ENCODE peak calls at places on chromosomes 11 and 22, in nine cellular contexts. One of them, this sample, is unnamed.

GRCh38 chr11:69221086-69221485 is 65.4 kb downstream of the SMIM38 start:
- DNase-seq in breast epithelium: no peak
- DNase-seq in gastrocnemius medialis: no peak
- DNase-seq in tibial nerve: no peak
- DNase-seq in sigmoid colon: peak; percentile 11
- DNase-seq in HCT116: no peak
- DNase-seq in adrenal gland: no peak
- DNase-seq in body of pancreas: peak; percentile 0
- DNase-seq in IMR-90: no peak
- DNase-seq in this sample: no peak

GRCh38 chr11:6321356-6321755 is 1.1 kb upstream of the CAVIN3 start:
- DNase-seq in body of pancreas: no peak
- DNase-seq in IMR-90: no peak
- DNase-seq in adrenal gland: no peak
- DNase-seq in tibial nerve: no peak
- DNase-seq in breast epithelium: no peak
- DNase-seq in HCT116: no peak
- DNase-seq in sigmoid colon: peak; percentile 69
- DNase-seq in gastrocnemius medialis: no peak
- DNase-seq in this sample: no peak

GRCh38 chr22:41352058-41352457 is 29.7 kb upstream of the TEF start:
- DNase-seq in breast epithelium: no peak
- DNase-seq in tibial nerve: no peak
- DNase-seq in HCT116: peak; percentile 6
- DNase-seq in gastrocnemius medialis: no peak
- DNase-seq in IMR-90: peak; percentile 55
- DNase-seq in adrenal gland: no peak
- DNase-seq in sigmoid colon: peak; percentile 65
- DNase-seq in body of pancreas: no peak
- DNase-seq in this sample: no peak

GRCh38 chr11:313787-314547 is at the start of gene IFITM1:
- DNase-seq in breast epithelium: no peak
- DNase-seq in body of pancreas: no peak
- DNase-seq in tibial nerve: peak; percentile 53
- DNase-seq in sigmoid colon: no peak
- DNase-seq in adrenal gland: no peak
- DNase-seq in HCT116: no peak
- DNase-seq in gastrocnemius medialis: no peak
- DNase-seq in IMR-90: peak; percentile 84
- DNase-seq in this sample: peak; percentile 57

GRCh38 chr11:21811572-21811971 is 381.3 kb upstream of the ANO5 start:
- DNase-seq in gastrocnemius medialis: no peak
- DNase-seq in breast epithelium: no peak
- DNase-seq in IMR-90: no peak
- DNase-seq in adrenal gland: no peak
- DNase-seq in HCT116: no peak
- DNase-seq in sigmoid colon: no peak
- DNase-seq in tibial nerve: no peak
- DNase-seq in body of pancreas: no peak
- DNase-seq in this sample: no peak

GRCh38 chr11:105224859-105225258 is 85.3 kb upstream of the CARD18 start:
- DNase-seq in breast epithelium: no peak
- DNase-seq in IMR-90: no peak
- DNase-seq in body of pancreas: no peak
- DNase-seq in adrenal gland: no peak
- DNase-seq in HCT116: no peak
- DNase-seq in sigmoid colon: no peak
- DNase-seq in gastrocnemius medialis: no peak
- DNase-seq in tibial nerve: no peak
- DNase-seq in this sample: no peak

GRCh38 chr11:121652982-121653381 is 200.2 kb upstream of the SORL1-AS1 start:
- DNase-seq in tibial nerve: peak; percentile 62
- DNase-seq in body of pancreas: no peak
- DNase-seq in IMR-90: no peak
- DNase-seq in gastrocnemius medialis: no peak
- DNase-seq in breast epithelium: no peak
- DNase-seq in sigmoid colon: no peak
- DNase-seq in adrenal gland: no peak
- DNase-seq in HCT116: no peak
- DNase-seq in this sample: peak; percentile 10

GRCh38 chr11:124199702-124200101 is 16.6 kb downstream of the OR10D3 start:
- DNase-seq in tibial nerve: no peak
- DNase-seq in gastrocnemius medialis: no peak
- DNase-seq in adrenal gland: no peak
- DNase-seq in HCT116: no peak
- DNase-seq in sigmoid colon: no peak
- DNase-seq in breast epithelium: no peak
- DNase-seq in body of pancreas: no peak
- DNase-seq in IMR-90: peak; percentile 42
- DNase-seq in this sample: no peak

GRCh38 chr11:13440100-13440855 is 22.7 kb downstream of the BTBD10 start:
- DNase-seq in body of pancreas: peak; percentile 56
- DNase-seq in sigmoid colon: no peak
- DNase-seq in breast epithelium: no peak
- DNase-seq in gastrocnemius medialis: no peak
- DNase-seq in IMR-90: peak; percentile 97
- DNase-seq in HCT116: peak; percentile 3
- DNase-seq in tibial nerve: no peak
- DNase-seq in adrenal gland: peak; percentile 51
- DNase-seq in this sample: peak; percentile 96

GRCh38 chr22:50292643-50293440 is 14.6 kb downstream of the PLXNB2 start:
- DNase-seq in body of pancreas: no peak
- DNase-seq in adrenal gland: no peak
- DNase-seq in HCT116: no peak
- DNase-seq in gastrocnemius medialis: no peak
- DNase-seq in sigmoid colon: no peak
- DNase-seq in IMR-90: no peak
- DNase-seq in breast epithelium: no peak
- DNase-seq in tibial nerve: no peak
- DNase-seq in this sample: no peak

GRCh38 chr11:6321961-6322362 is 1.7 kb upstream of the CAVIN3 start:
- DNase-seq in IMR-90: peak; percentile 82
- DNase-seq in sigmoid colon: no peak
- DNase-seq in gastrocnemius medialis: no peak
- DNase-seq in tibial nerve: no peak
- DNase-seq in breast epithelium: no peak
- DNase-seq in body of pancreas: no peak
- DNase-seq in HCT116: peak; percentile 52
- DNase-seq in adrenal gland: no peak
- DNase-seq in this sample: peak; percentile 68

GRCh38 chr11:32153747-32154146 is 62.9 kb downstream of the RCN1 start:
- DNase-seq in adrenal gland: no peak
- DNase-seq in HCT116: no peak
- DNase-seq in tibial nerve: no peak
- DNase-seq in body of pancreas: no peak
- DNase-seq in sigmoid colon: no peak
- DNase-seq in IMR-90: no peak
- DNase-seq in breast epithelium: no peak
- DNase-seq in gastrocnemius medialis: no peak
- DNase-seq in this sample: no peak

GRCh38 chr11:2209370-2209801 is 37.8 kb upstream of the TH start:
- DNase-seq in gastrocnemius medialis: no peak
- DNase-seq in adrenal gland: peak; percentile 14
- DNase-seq in IMR-90: no peak
- DNase-seq in sigmoid colon: peak; percentile 54
- DNase-seq in HCT116: no peak
- DNase-seq in breast epithelium: peak; percentile 48
- DNase-seq in tibial nerve: no peak
- DNase-seq in body of pancreas: no peak
- DNase-seq in this sample: no peak

GRCh38 chr22:47151064-47151463 is 388.6 kb downstream of the TBC1D22A start:
- DNase-seq in body of pancreas: no peak
- DNase-seq in HCT116: no peak
- DNase-seq in sigmoid colon: no peak
- DNase-seq in adrenal gland: no peak
- DNase-seq in gastrocnemius medialis: no peak
- DNase-seq in tibial nerve: no peak
- DNase-seq in IMR-90: no peak
- DNase-seq in breast epithelium: no peak
- DNase-seq in this sample: no peak

GRCh38 chr11:113974741-113975470 is at the start of gene HTR3A:
- DNase-seq in IMR-90: no peak
- DNase-seq in adrenal gland: peak; percentile 38
- DNase-seq in sigmoid colon: no peak
- DNase-seq in tibial nerve: no peak
- DNase-seq in breast epithelium: no peak
- DNase-seq in body of pancreas: peak; percentile 93
- DNase-seq in HCT116: peak; percentile 69
- DNase-seq in gastrocnemius medialis: peak; percentile 31
- DNase-seq in this sample: peak; percentile 57

GRCh38 chr11:24234822-24235508 is 261.9 kb upstream of the LUZP2 start:
- DNase-seq in HCT116: no peak
- DNase-seq in body of pancreas: peak; percentile 16
- DNase-seq in sigmoid colon: no peak
- DNase-seq in breast epithelium: no peak
- DNase-seq in adrenal gland: no peak
- DNase-seq in gastrocnemius medialis: no peak
- DNase-seq in IMR-90: peak; percentile 79
- DNase-seq in tibial nerve: no peak
- DNase-seq in this sample: peak; percentile 16

GRCh38 chr22:42493393-42493792 is 26.2 kb downstream of the RRP7A start:
- DNase-seq in sigmoid colon: no peak
- DNase-seq in tibial nerve: no peak
- DNase-seq in IMR-90: no peak
- DNase-seq in HCT116: no peak
- DNase-seq in body of pancreas: no peak
- DNase-seq in adrenal gland: no peak
- DNase-seq in gastrocnemius medialis: no peak
- DNase-seq in breast epithelium: no peak
- DNase-seq in this sample: no peak

GRCh38 chr22:17243524-17243923 is 24.3 kb upstream of the ADA2 start:
- DNase-seq in IMR-90: no peak
- DNase-seq in adrenal gland: no peak
- DNase-seq in tibial nerve: no peak
- DNase-seq in body of pancreas: peak; percentile 57
- DNase-seq in breast epithelium: no peak
- DNase-seq in HCT116: no peak
- DNase-seq in sigmoid colon: no peak
- DNase-seq in gastrocnemius medialis: no peak
- DNase-seq in this sample: no peak

GRCh38 chr11:128297111-128297651 is 290.2 kb downstream of the ETS1 start:
- DNase-seq in breast epithelium: no peak
- DNase-seq in gastrocnemius medialis: no peak
- DNase-seq in body of pancreas: no peak
- DNase-seq in adrenal gland: no peak
- DNase-seq in IMR-90: peak; percentile 18
- DNase-seq in HCT116: no peak
- DNase-seq in tibial nerve: no peak
- DNase-seq in sigmoid colon: no peak
- DNase-seq in this sample: no peak

GRCh38 chr11:44324222-44324621 is 14.3 kb upstream of the ALX4 start:
- DNase-seq in breast epithelium: no peak
- DNase-seq in adrenal gland: no peak
- DNase-seq in IMR-90: no peak
- DNase-seq in HCT116: no peak
- DNase-seq in sigmoid colon: no peak
- DNase-seq in gastrocnemius medialis: no peak
- DNase-seq in tibial nerve: no peak
- DNase-seq in body of pancreas: no peak
- DNase-seq in this sample: no peak
- H3K27me3 ChIP-seq in breast epithelium: peaks cover 59% of the 10 kb centered on the region
- H3K27me3 ChIP-seq in adrenal gland: peaks cover 87% of the 10 kb centered on the region
- H3K27me3 ChIP-seq in IMR-90: peaks cover 96% of the 10 kb centered on the region
- H3K27me3 ChIP-seq in HCT116: peaks cover 29% of the 10 kb centered on the region
- H3K27me3 ChIP-seq in sigmoid colon: peaks cover 35% of the 10 kb centered on the region
- H3K27me3 ChIP-seq in gastrocnemius medialis: peaks cover 84% of the 10 kb centered on the region
- H3K27me3 ChIP-seq in tibial nerve: peaks cover 100% of the 10 kb centered on the region
- H3K27me3 ChIP-seq in body of pancreas: peaks cover 10% of the 10 kb centered on the region
- H3K27me3 ChIP-seq in this sample: peaks cover 86% of the 10 kb centered on the region

GRCh38 chr11:64304316-64305072 is 830 bp upstream of the ESRRA start:
- DNase-seq in IMR-90: peak; percentile 85
- DNase-seq in sigmoid colon: peak; percentile 97
- DNase-seq in tibial nerve: peak; percentile 94
- DNase-seq in adrenal gland: peak; percentile 92
- DNase-seq in breast epithelium: peak; percentile 94
- DNase-seq in HCT116: peak; percentile 80
- DNase-seq in gastrocnemius medialis: peak; percentile 77
- DNase-seq in body of pancreas: peak; percentile 94
- DNase-seq in this sample: peak; percentile 85
- TF ChIP-seq POLR2A in IMR-90: no peak
- TF ChIP-seq POLR2A in sigmoid colon: no peak
- TF ChIP-seq POLR2A in tibial nerve: no peak
- TF ChIP-seq POLR2A in adrenal gland: no peak
- TF ChIP-seq POLR2A in breast epithelium: no peak
- TF ChIP-seq POLR2A in HCT116: peak; percentile 70
- TF ChIP-seq POLR2A in gastrocnemius medialis: no peak
- TF ChIP-seq POLR2A in body of pancreas: no peak
- TF ChIP-seq POLR2A in this sample: peak; percentile 35

GRCh38 chr22:35134637-35135036 is 68.7 kb downstream of the ISX start:
- DNase-seq in breast epithelium: no peak
- DNase-seq in tibial nerve: no peak
- DNase-seq in sigmoid colon: no peak
- DNase-seq in gastrocnemius medialis: no peak
- DNase-seq in IMR-90: no peak
- DNase-seq in adrenal gland: no peak
- DNase-seq in HCT116: no peak
- DNase-seq in body of pancreas: no peak
- DNase-seq in this sample: no peak
- H3K27me3 ChIP-seq in breast epithelium: peaks cover 18% of the 10 kb centered on the region
- H3K27me3 ChIP-seq in tibial nerve: no peaks in the 10 kb centered on the region
- H3K27me3 ChIP-seq in sigmoid colon: no peaks in the 10 kb centered on the region
- H3K27me3 ChIP-seq in gastrocnemius medialis: peaks cover 9% of the 10 kb centered on the region
- H3K27me3 ChIP-seq in IMR-90: no peaks in the 10 kb centered on the region
- H3K27me3 ChIP-seq in adrenal gland: no peaks in the 10 kb centered on the region
- H3K27me3 ChIP-seq in HCT116: no peaks in the 10 kb centered on the region
- H3K27me3 ChIP-seq in body of pancreas: peaks cover 6% of the 10 kb centered on the region
- H3K27me3 ChIP-seq in this sample: no peaks in the 10 kb centered on the region

GRCh38 chr11:65593518-65594414 is 1.8 kb downstream of the KCNK7 start:
- DNase-seq in gastrocnemius medialis: peak; percentile 53
- DNase-seq in body of pancreas: no peak
- DNase-seq in adrenal gland: no peak
- DNase-seq in sigmoid colon: peak; percentile 75
- DNase-seq in IMR-90: no peak
- DNase-seq in HCT116: no peak
- DNase-seq in tibial nerve: no peak
- DNase-seq in breast epithelium: no peak
- DNase-seq in this sample: peak; percentile 34
- TF ChIP-seq POLR2A in gastrocnemius medialis: peak; percentile 11
- TF ChIP-seq POLR2A in body of pancreas: no peak
- TF ChIP-seq POLR2A in adrenal gland: no peak
- TF ChIP-seq POLR2A in sigmoid colon: no peak
- TF ChIP-seq POLR2A in IMR-90: no peak
- TF ChIP-seq POLR2A in HCT116: no peak
- TF ChIP-seq POLR2A in tibial nerve: no peak
- TF ChIP-seq POLR2A in breast epithelium: no peak
- TF ChIP-seq POLR2A in this sample: no peak

GRCh38 chr22:49209452-49210195 is 618.0 kb downstream of the BRD1 start:
- DNase-seq in adrenal gland: peak; percentile 14
- DNase-seq in breast epithelium: peak; percentile 14
- DNase-seq in HCT116: no peak
- DNase-seq in tibial nerve: no peak
- DNase-seq in body of pancreas: peak; percentile 28
- DNase-seq in gastrocnemius medialis: no peak
- DNase-seq in IMR-90: no peak
- DNase-seq in sigmoid colon: peak; percentile 30
- DNase-seq in this sample: no peak
- H3K27me3 ChIP-seq in adrenal gland: no peaks in the 10 kb centered on the region
- H3K27me3 ChIP-seq in breast epithelium: peaks cover 37% of the 10 kb centered on the region
- H3K27me3 ChIP-seq in HCT116: peaks cover 20% of the 10 kb centered on the region
- H3K27me3 ChIP-seq in tibial nerve: no peaks in the 10 kb centered on the region
- H3K27me3 ChIP-seq in body of pancreas: no peaks in the 10 kb centered on the region
- H3K27me3 ChIP-seq in gastrocnemius medialis: no peaks in the 10 kb centered on the region
- H3K27me3 ChIP-seq in IMR-90: no peaks in the 10 kb centered on the region
- H3K27me3 ChIP-seq in sigmoid colon: no peaks in the 10 kb centered on the region
- H3K27me3 ChIP-seq in this sample: no peaks in the 10 kb centered on the region

This sample was measured in endothelial cell of umbilical vein.